ENCODE peak calls at places on chromosomes 13 and 19, in ten cellular contexts. Z is tibial nerve, X is GM18507, Q is NAMALWA, N is neural crest cell, V is brain microvascular endothelial cell, C is astrocyte of the cerebellum, H is iPS DF 6.9, B is nucleus accumbens, I is fibroblast of lung. M is an unnamed sample.

GRCh38 chr19:42023121-42023942 is 29.3 kb upstream of the ATP1A3 start:
- DNase-seq in Z (no peak), X (no peak), Q (peak), N (peak), V (peak), C (no peak), H (no peak), B (no peak), I (peak), M (no peak)

GRCh38 chr13:94813920-94814500 is 101.7 kb upstream of the SOX21 start:
- DNase-seq in Z (no peak), X (no peak), Q (no peak), N (no peak), V (no peak), C (no peak), H (no peak), B (no peak), I (no peak), M (no peak)

GRCh38 chr19:49339364-49340068 is 4.3 kb downstream of the CD37 start:
- DNase-seq in Z (peak), X (no peak), Q (no peak), N (peak), V (peak), C (no peak), H (no peak), B (peak), I (peak), M (no peak)

GRCh38 chr13:50292082-50292481 is 276.8 kb downstream of the KCNRG start:
- DNase-seq in Z (no peak), X (no peak), Q (no peak), N (no peak), V (no peak), C (no peak), H (no peak), B (no peak), I (no peak), M (no peak)

GRCh38 chr13:110352735-110353134 is 45.7 kb downstream of the COL4A2 start:
- DNase-seq in Z (no peak), X (no peak), Q (peak), N (no peak), V (no peak), C (no peak), H (peak), B (no peak), I (no peak), M (no peak)

GRCh38 chr19:19597809-19598306 is 20.6 kb downstream of the PBX4 start:
- DNase-seq in Z (no peak), X (peak), Q (no peak), N (no peak), V (no peak), C (no peak), H (no peak), B (no peak), I (no peak), M (peak)

GRCh38 chr13:100673376-100673830 is 1.2 kb downstream of the TMTC4 start:
- DNase-seq in Z (no peak), X (no peak), Q (no peak), N (peak), V (no peak), C (no peak), H (no peak), B (no peak), I (no peak), M (no peak)

GRCh38 chr13:24654741-24655140 is 25.5 kb upstream of the ATP12A start:
- DNase-seq in Z (no peak), X (no peak), Q (no peak), N (no peak), V (peak), C (no peak), H (no peak), B (no peak), I (peak), M (no peak)

GRCh38 chr13:26806891-26807290 is 46.3 kb upstream of the GPR12 start:
- DNase-seq in Z (no peak), X (no peak), Q (no peak), N (no peak), V (no peak), C (no peak), H (no peak), B (no peak), I (no peak), M (no peak)

GRCh38 chr19:56351208-56351607 is 36.6 kb upstream of the ZSCAN5A start:
- DNase-seq in Z (no peak), X (no peak), Q (no peak), N (no peak), V (no peak), C (no peak), H (no peak), B (no peak), I (no peak), M (no peak)

GRCh38 chr19:15538774-15539173 is 30.4 kb downstream of the CYP4F22 start:
- DNase-seq in Z (no peak), X (no peak), Q (no peak), N (no peak), V (no peak), C (no peak), H (no peak), B (no peak), I (peak), M (no peak)

GRCh38 chr19:45670670-45671453 is 2.8 kb downstream of the GIPR start:
- DNase-seq in Z (no peak), X (peak), Q (peak), N (peak), V (peak), C (no peak), H (no peak), B (peak), I (peak), M (no peak)

GRCh38 chr19:57192064-57192395 is 730 bp downstream of the ZNF264 start:
- DNase-seq in Z (no peak), X (no peak), Q (no peak), N (no peak), V (peak), C (no peak), H (no peak), B (no peak), I (no peak), M (no peak)

GRCh38 chr13:102240110-102240509 is 161.7 kb downstream of the FGF14 start:
- DNase-seq in Z (no peak), X (no peak), Q (no peak), N (no peak), V (no peak), C (no peak), H (no peak), B (no peak), I (no peak), M (no peak)

GRCh38 chr13:110108348-110109139 is 198.4 kb downstream of the COL4A1 start:
- DNase-seq in Z (peak), X (no peak), Q (peak), N (peak), V (peak), C (peak), H (no peak), B (peak), I (peak), M (no peak)

GRCh38 chr13:29292045-29292444 is 303.4 kb downstream of the SLC7A1 start:
- DNase-seq in Z (no peak), X (no peak), Q (no peak), N (no peak), V (no peak), C (no peak), H (no peak), B (no peak), I (no peak), M (no peak)

GRCh38 chr13:71814806-71815205 is 52.2 kb downstream of the DACH1 start:
- DNase-seq in Z (no peak), X (no peak), Q (no peak), N (no peak), V (no peak), C (no peak), H (no peak), B (no peak), I (no peak), M (no peak)

GRCh38 chr19:387777-388176 is 21.2 kb downstream of the C2CD4C start:
- DNase-seq in Z (no peak), X (no peak), Q (no peak), N (no peak), V (no peak), C (no peak), H (no peak), B (no peak), I (no peak), M (no peak)

GRCh38 chr19:17467471-17468301 is 2.6 kb upstream of the SLC27A1 start:
- DNase-seq in Z (no peak), X (no peak), Q (no peak), N (no peak), V (no peak), C (no peak), H (no peak), B (no peak), I (no peak), M (no peak)

GRCh38 chr13:47484564-47484963 is 516.5 kb downstream of the SUCLA2 start:
- DNase-seq in Z (no peak), X (no peak), Q (no peak), N (no peak), V (peak), C (peak), H (no peak), B (no peak), I (peak), M (no peak)

GRCh38 chr13:113124211-113125025 is 1.8 kb downstream of the F10 start:
- DNase-seq in Z (no peak), X (no peak), Q (no peak), N (no peak), V (no peak), C (no peak), H (no peak), B (no peak), I (no peak), M (no peak)

GRCh38 chr19:56393119-56394012 is at the start of gene ZNF582:
- DNase-seq in Z (peak), X (peak), Q (no peak), N (peak), V (peak), C (peak), H (peak), B (peak), I (peak), M (peak)

GRCh38 chr13:63455938-63456337 is 2040.3 kb upstream of the PCDH20 start:
- DNase-seq in Z (no peak), X (no peak), Q (peak), N (no peak), V (no peak), C (no peak), H (peak), B (no peak), I (no peak), M (no peak)

GRCh38 chr13:99031725-99032298 is 53.9 kb upstream of the DOCK9 start:
- DNase-seq in Z (no peak), X (no peak), Q (no peak), N (no peak), V (no peak), C (no peak), H (no peak), B (no peak), I (no peak), M (no peak)

GRCh38 chr13:108102771-108103170 is 112.6 kb downstream of the LIG4 start:
- DNase-seq in Z (no peak), X (no peak), Q (no peak), N (no peak), V (no peak), C (no peak), H (no peak), B (no peak), I (no peak), M (no peak)

GRCh38 chr19:16659464-16659831 is 496 bp downstream of the SMIM7 start:
- DNase-seq in Z (no peak), X (no peak), Q (no peak), N (no peak), V (no peak), C (no peak), H (no peak), B (no peak), I (no peak), M (no peak)

GRCh38 chr19:42271045-42271419 is 2.0 kb downstream of the CIC start:
- DNase-seq in Z (no peak), X (no peak), Q (no peak), N (no peak), V (no peak), C (no peak), H (no peak), B (no peak), I (no peak), M (no peak)

GRCh38 chr13:42113478-42113877 is 65.0 kb downstream of the DGKH start:
- DNase-seq in Z (no peak), X (no peak), Q (no peak), N (no peak), V (no peak), C (no peak), H (no peak), B (no peak), I (no peak), M (no peak)

GRCh38 chr13:113299951-113300350 is 2.9 kb downstream of the LAMP1 start:
- DNase-seq in Z (no peak), X (no peak), Q (peak), N (no peak), V (no peak), C (no peak), H (no peak), B (no peak), I (peak), M (no peak)

GRCh38 chr13:110187501-110188161 is 119.3 kb downstream of the COL4A1 start:
- DNase-seq in Z (no peak), X (no peak), Q (no peak), N (no peak), V (peak), C (peak), H (no peak), B (no peak), I (peak), M (no peak)

GRCh38 chr13:112730157-112730671 is 40.4 kb downstream of the ATP11A start:
- DNase-seq in Z (no peak), X (no peak), Q (no peak), N (no peak), V (no peak), C (no peak), H (no peak), B (no peak), I (no peak), M (no peak)

GRCh38 chr13:40617801-40618356 is 48.6 kb downstream of the FOXO1 start:
- DNase-seq in Z (no peak), X (no peak), Q (no peak), N (no peak), V (no peak), C (no peak), H (no peak), B (no peak), I (no peak), M (no peak)

GRCh38 chr19:590750-591098 is 1.0 kb downstream of the HCN2 start:
- DNase-seq in Z (no peak), X (no peak), Q (no peak), N (no peak), V (no peak), C (no peak), H (no peak), B (no peak), I (no peak), M (no peak)

GRCh38 chr13:47437411-47437810 is 540.6 kb upstream of the HTR2A start:
- DNase-seq in Z (no peak), X (no peak), Q (no peak), N (no peak), V (no peak), C (peak), H (no peak), B (no peak), I (peak), M (no peak)

GRCh38 chr19:7658219-7658686 is 10.6 kb upstream of the RETN start:
- DNase-seq in Z (no peak), X (peak), Q (peak), N (no peak), V (no peak), C (no peak), H (no peak), B (peak), I (no peak), M (peak)

GRCh38 chr13:42946927-42947326 is 45.1 kb downstream of the EPSTI1 start:
- DNase-seq in Z (no peak), X (no peak), Q (no peak), N (no peak), V (peak), C (peak), H (no peak), B (no peak), I (peak), M (no peak)

M was measured in naive thymus-derived CD4-positive, alpha-beta T cell.